ENCODE peak calls at places on chromosomes 3 and 15, in ten cellular contexts. I, H, X, Z, C, U, B, Y, T and O are unnamed samples.

GRCh38 chr3:45191924-45192417 is 34.1 kb downstream of the TMEM158 start:
- DNase-seq in I (no peak), H (peak; percentile 65), X (no peak), Z (no peak), C (no peak), U (no peak), B (no peak), Y (no peak), T (no peak), O (no peak)

GRCh38 chr3:39332525-39332924 is 3.0 kb downstream of the CCR8 start:
- DNase-seq in I (no peak), H (no peak), X (no peak), Z (no peak), C (no peak), U (no peak), B (no peak), Y (no peak), T (no peak), O (no peak)

GRCh38 chr3:172467170-172467824 is 19.0 kb upstream of the GHSR start:
- DNase-seq in I (peak; percentile 66), H (no peak), X (no peak), Z (peak; percentile 81), C (peak; percentile 22), U (no peak), B (no peak), Y (peak; percentile 53), T (peak; percentile 60), O (peak; percentile 5)

GRCh38 chr15:79209116-79209515 is 73.4 kb upstream of the ANKRD34C start:
- DNase-seq in I (no peak), H (no peak), X (no peak), Z (no peak), C (peak; percentile 15), U (no peak), B (no peak), Y (no peak), T (no peak), O (no peak)

GRCh38 chr3:142614059-142614626 is 17.9 kb downstream of the PLS1 start:
- DNase-seq in I (no peak), H (no peak), X (no peak), Z (no peak), C (no peak), U (no peak), B (no peak), Y (no peak), T (no peak), O (no peak)

GRCh38 chr3:140186421-140186920 is 251.5 kb downstream of the CLSTN2 start:
- DNase-seq in I (peak; percentile 50), H (no peak), X (no peak), Z (peak; percentile 87), C (no peak), U (no peak), B (no peak), Y (no peak), T (peak; percentile 67), O (peak; percentile 74)

GRCh38 chr3:135964160-135964955 is 1.2 kb upstream of the PPP2R3A start:
- DNase-seq in I (no peak), H (no peak), X (no peak), Z (no peak), C (no peak), U (no peak), B (no peak), Y (no peak), T (no peak), O (no peak)

GRCh38 chr15:94965593-94965992 is 734.2 kb downstream of the MCTP2 start:
- DNase-seq in I (no peak), H (no peak), X (no peak), Z (no peak), C (no peak), U (no peak), B (no peak), Y (no peak), T (no peak), O (no peak)

GRCh38 chr3:139561959-139562676 is 22.6 kb upstream of the RBP1 start:
- DNase-seq in I (peak; percentile 43), H (peak; percentile 72), X (no peak), Z (peak; percentile 33), C (peak; percentile 88), U (peak; percentile 48), B (no peak), Y (peak; percentile 56), T (peak; percentile 55), O (peak; percentile 67)

GRCh38 chr3:115340586-115340985 is 193.5 kb upstream of the ZBTB20 start:
- DNase-seq in I (no peak), H (no peak), X (no peak), Z (no peak), C (no peak), U (no peak), B (no peak), Y (no peak), T (peak; percentile 27), O (peak; percentile 75)

GRCh38 chr3:123789760-123790159 is 94.4 kb downstream of the MYLK start:
- DNase-seq in I (peak; percentile 79), H (no peak), X (no peak), Z (peak; percentile 97), C (peak; percentile 99), U (no peak), B (no peak), Y (peak; percentile 68), T (peak; percentile 81), O (peak; percentile 86)

GRCh38 chr3:54817628-54818027 is 110.2 kb downstream of the LRTM1 start:
- DNase-seq in I (peak; percentile 59), H (no peak), X (no peak), Z (peak; percentile 79), C (no peak), U (no peak), B (no peak), Y (no peak), T (peak; percentile 9), O (peak; percentile 73)

GRCh38 chr3:52838561-52839267 is 3.9 kb upstream of the MUSTN1 start:
- DNase-seq in I (no peak), H (no peak), X (no peak), Z (no peak), C (no peak), U (no peak), B (peak; percentile 20), Y (no peak), T (no peak), O (no peak)

GRCh38 chr3:134029734-134030381 is at the start of gene SLCO2A1:
- DNase-seq in I (peak; percentile 11), H (peak; percentile 77), X (no peak), Z (peak; percentile 51), C (peak; percentile 87), U (no peak), B (peak; percentile 91), Y (no peak), T (peak; percentile 66), O (peak; percentile 70)

GRCh38 chr3:43644443-43644842 is 22.6 kb upstream of the ANO10 start:
- DNase-seq in I (no peak), H (no peak), X (no peak), Z (no peak), C (peak; percentile 31), U (no peak), B (no peak), Y (peak; percentile 48), T (no peak), O (no peak)

GRCh38 chr3:30630238-30631030 is 24.0 kb downstream of the TGFBR2 start:
- DNase-seq in I (no peak), H (no peak), X (no peak), Z (no peak), C (no peak), U (no peak), B (no peak), Y (no peak), T (no peak), O (no peak)

GRCh38 chr3:52777127-52777958 is at the start of gene ITIH1:
- DNase-seq in I (no peak), H (peak; percentile 0), X (no peak), Z (no peak), C (no peak), U (no peak), B (peak; percentile 65), Y (no peak), T (no peak), O (no peak)

GRCh38 chr3:182596673-182597410 is 196.5 kb upstream of the ATP11B start:
- DNase-seq in I (no peak), H (no peak), X (no peak), Z (no peak), C (no peak), U (no peak), B (no peak), Y (no peak), T (no peak), O (no peak)

DNA sequence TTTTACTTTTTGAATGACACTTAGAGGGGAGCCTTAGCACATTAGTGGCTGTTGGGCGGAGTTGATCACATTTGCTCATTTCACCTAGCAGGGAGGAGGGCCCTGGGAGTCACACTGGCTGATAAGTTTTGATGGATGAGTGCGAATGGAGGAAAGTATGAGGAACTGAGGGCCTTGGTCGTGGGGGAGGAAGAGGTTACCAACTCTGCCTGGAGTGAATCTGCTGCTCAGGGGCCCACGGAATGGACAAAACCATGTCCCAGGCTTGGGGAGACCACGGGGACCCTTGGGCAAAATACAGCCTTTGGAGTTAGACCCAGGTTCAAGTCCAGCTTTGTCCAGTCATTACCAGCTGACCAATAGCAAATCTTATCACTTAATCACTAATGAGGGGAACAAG is 5.1 kb upstream of the FLNB start:
- DNase-seq in I (no peak), H (no peak), X (no peak), Z (no peak), C (peak; percentile 62), U (no peak), B (no peak), Y (no peak), T (no peak), O (no peak)
- H3K9ac ChIP-seq in I (no peak overlapping the region), H (no peak overlapping the region), X (no peak overlapping the region), Z (no peak overlapping the region), C (no peak overlapping the region), U (no peak overlapping the region), B (no peak overlapping the region), Y (no peak overlapping the region), T (no peak overlapping the region), O (no peak overlapping the region)

DNA sequence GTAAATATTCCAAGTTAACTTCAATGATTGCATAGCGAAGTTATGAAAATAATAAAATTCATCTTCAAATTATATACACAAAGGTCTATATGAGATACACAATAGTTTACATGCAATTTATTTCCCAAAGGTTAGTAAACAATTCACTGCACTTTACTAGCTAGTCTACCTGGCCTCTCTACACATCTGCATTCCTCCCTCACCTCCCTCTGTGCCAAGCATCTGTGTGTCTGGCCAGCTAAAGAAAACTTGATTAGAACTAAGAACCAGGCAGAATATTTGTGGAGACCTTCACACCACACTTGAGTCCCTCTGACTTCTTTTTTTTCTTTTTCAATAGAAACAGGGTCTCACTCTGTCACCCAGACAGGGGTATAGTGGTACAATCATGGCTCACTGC is 61.4 kb downstream of the LRRFIP2 start:
- DNase-seq in I (no peak), H (no peak), X (no peak), Z (no peak), C (no peak), U (no peak), B (no peak), Y (no peak), T (no peak), O (no peak)
- H3K4me3 ChIP-seq in I (no peak overlapping the region), H (no peak overlapping the region), X (no peak overlapping the region), Z (no peak overlapping the region), C (no peak overlapping the region), U (no peak overlapping the region), B (no peak overlapping the region), Y (no peak overlapping the region), T (no peak overlapping the region), O (no peak overlapping the region)

GRCh38 chr3:196688349-196688748 is 23.7 kb downstream of the CEP19 start:
- DNase-seq in I (peak; percentile 69), H (no peak), X (no peak), Z (peak; percentile 18), C (no peak), U (no peak), B (no peak), Y (no peak), T (peak; percentile 96), O (peak; percentile 91)
- H3K9ac ChIP-seq in I (peak overlapping the region; percentile 19), H (no peak overlapping the region), X (no peak overlapping the region), Z (no peak overlapping the region), C (no peak overlapping the region), U (no peak overlapping the region), B (no peak overlapping the region), Y (no peak overlapping the region), T (peak overlapping the region; percentile 57), O (no peak overlapping the region)

GRCh38 chr3:156677120-156677479 is 2.7 kb downstream of the TIPARP start:
- DNase-seq in I (no peak), H (no peak), X (no peak), Z (no peak), C (no peak), U (no peak), B (no peak), Y (no peak), T (peak; percentile 27), O (no peak)
- H3K4me3 ChIP-seq in I (peak overlapping the region; percentile 71), H (no peak overlapping the region), X (no peak overlapping the region), Z (peak overlapping the region; percentile 88), C (no peak overlapping the region), U (no peak overlapping the region), B (no peak overlapping the region), Y (peak overlapping the region; percentile 96), T (peak overlapping the region; percentile 99), O (peak overlapping the region; percentile 98)